ENCODE peak calls at places on chromosomes 4 and X, in eight cellular contexts. I is frontal cortex; M is fibroblast of lung; J is left cardiac atrium; T is type B pancreatic cell; S is naive thymus-derived CD8-positive, alpha-beta T cell; G is anterior cingulate cortex; X is AG09319. N is an unnamed sample.

GRCh38 chrX:420496-421223 is 34.0 kb upstream of the PPP2R3B start:
- DNase-seq in J (no peak), G (no peak), T (no peak), I (no peak), X (no peak), S (no peak), M (no peak), N (no peak)

GRCh38 chr4:77959566-77960338 is 97.1 kb downstream of the MRPL1 start:
- DNase-seq in J (no peak), X (peak), M (peak), T (no peak), G (no peak), S (no peak), I (no peak), N (peak)

GRCh38 chr4:152901205-152901604 is 34.9 kb upstream of the FHDC1 start:
- DNase-seq in X (no peak), S (no peak), J (no peak), T (no peak), M (no peak), I (no peak), G (no peak), N (no peak)

GRCh38 chr4:113971706-113972360 is 7.6 kb downstream of the ARSJ start:
- DNase-seq in G (no peak), M (peak), T (no peak), S (no peak), J (no peak), X (peak), I (no peak), N (no peak)

GRCh38 chr4:147378780-147379179 is 102.1 kb upstream of the EDNRA start:
- DNase-seq in T (no peak), G (no peak), I (no peak), S (no peak), J (no peak), X (no peak), M (no peak), N (no peak)

GRCh38 chrX:51853251-51853650 is 40.2 kb upstream of the MAGED1 start:
- DNase-seq in S (no peak), I (no peak), G (no peak), X (no peak), M (no peak), J (no peak), T (no peak), N (no peak)

GRCh38 chr4:111602848-111603247 is 542.4 kb upstream of the FAM241A start:
- DNase-seq in G (no peak), X (peak), S (no peak), J (no peak), I (no peak), M (peak), T (no peak), N (no peak)

GRCh38 chrX:2767631-2768455 is 16.0 kb downstream of the XG start:
- DNase-seq in I (no peak), G (no peak), S (no peak), J (peak), X (peak), T (no peak), M (peak), N (no peak)

GRCh38 chr4:41839945-41840854 is 91.7 kb upstream of the PHOX2B start:
- DNase-seq in S (no peak), J (no peak), M (no peak), X (no peak), G (no peak), I (no peak), T (no peak), N (no peak)

GRCh38 chr4:54032558-54033135 is 31.8 kb downstream of the CHIC2 start:
- DNase-seq in T (no peak), G (no peak), M (no peak), S (no peak), X (no peak), J (no peak), I (no peak), N (no peak)

GRCh38 chr4:140188975-140189374 is 35.0 kb upstream of the MAML3 start:
- DNase-seq in I (no peak), G (no peak), T (no peak), M (peak), S (no peak), X (peak), J (peak), N (no peak)

GRCh38 chr4:54872246-54872645 is 214.5 kb downstream of the KIT start:
- DNase-seq in J (no peak), M (peak), T (no peak), S (no peak), G (no peak), X (no peak), I (no peak), N (no peak)

GRCh38 chrX:71671043-71671829 is 3.9 kb downstream of the LOC101059915 start:
- DNase-seq in X (no peak), G (no peak), I (no peak), T (no peak), S (no peak), M (no peak), J (no peak), N (no peak)

GRCh38 chr4:42761804-42762203 is 104.9 kb upstream of the ATP8A1 start:
- DNase-seq in S (no peak), I (no peak), M (no peak), X (no peak), G (no peak), T (no peak), J (no peak), N (no peak)

GRCh38 chrX:77900688-77901087 is 1.4 kb downstream of the COX7B start:
- DNase-seq in M (no peak), X (no peak), J (no peak), I (no peak), S (no peak), G (no peak), T (no peak), N (no peak)

GRCh38 chr4:3809451-3810110 is 43.4 kb downstream of the ADRA2C start:
- DNase-seq in S (no peak), G (no peak), I (no peak), X (no peak), J (peak), T (no peak), M (no peak), N (no peak)

GRCh38 chrX:102934624-102935023 is 2.4 kb upstream of the RAB40AL start:
- DNase-seq in S (peak), I (no peak), M (no peak), T (no peak), G (no peak), X (no peak), J (no peak), N (peak)

GRCh38 chrX:25010784-25011588 is 4.8 kb downstream of the ARX start:
- DNase-seq in X (no peak), I (no peak), G (no peak), J (no peak), S (no peak), M (no peak), T (no peak), N (no peak)

GRCh38 chr4:103075894-103076776 is at the start of gene SLC9B2:
- DNase-seq in I (peak), J (peak), X (no peak), T (peak), S (peak), M (peak), G (peak), N (no peak)